ENCODE peak calls at places on chromosomes 12 and 14, in five cellular contexts. F, P, O, A and W are unnamed samples.

GRCh38 chr12:22333751-22334695 is 484 bp downstream of the ST8SIA1 start:
- DNase-seq in F (no peak), A (no peak), O (peak; percentile 65), P (peak; percentile 54), W (no peak)

GRCh38 chr14:54629183-54629582 is 62.3 kb downstream of the SAMD4A start:
- DNase-seq in P (no peak), A (no peak), F (no peak), O (no peak), W (no peak)

GRCh38 chr14:75709207-75709812 is 48.3 kb downstream of the TTLL5 start:
- DNase-seq in A (peak; percentile 71), P (peak; percentile 67), F (peak; percentile 79), O (peak; percentile 61), W (peak; percentile 90)

GRCh38 chr12:11877869-11878780 is 192.6 kb upstream of the BCL2L14 start:
- DNase-seq in P (no peak), F (peak; percentile 84), O (peak; percentile 45), A (no peak), W (peak; percentile 87)

GRCh38 chr14:51576112-51576420 is 75.6 kb upstream of the FRMD6 start:
- DNase-seq in F (no peak), A (no peak), P (peak; percentile 49), O (no peak), W (peak; percentile 68)

GRCh38 chr14:58078068-58078467 is 73.9 kb downstream of the ARMH4 start:
- DNase-seq in P (no peak), A (no peak), F (no peak), O (no peak), W (peak; percentile 79)

GRCh38 chr14:105010106-105010505 is 10.8 kb downstream of the CDCA4 start:
- DNase-seq in P (no peak), F (no peak), A (no peak), O (no peak), W (no peak)

GRCh38 chr14:99393059-99393655 is 87.5 kb downstream of the SETD3 start:
- DNase-seq in P (peak; percentile 73), O (no peak), F (peak; percentile 13), A (no peak), W (peak; percentile 32)

GRCh38 chr14:68554231-68554630 is 238.6 kb downstream of the ZFP36L1 start:
- DNase-seq in F (no peak), O (no peak), A (no peak), P (peak; percentile 8), W (no peak)

GRCh38 chr12:123398177-123398916 is 14.4 kb downstream of the KMT5A start:
- DNase-seq in P (no peak), O (peak; percentile 74), A (peak; percentile 32), F (peak; percentile 87), W (peak; percentile 91)

GRCh38 chr14:62117718-62118164 is 355.5 kb downstream of the SNAPC1 start:
- DNase-seq in A (no peak), O (no peak), F (no peak), P (no peak), W (peak; percentile 4)

GRCh38 chr12:54657048-54657696 is 9.0 kb upstream of the DCD start:
- DNase-seq in P (no peak), O (no peak), A (no peak), F (no peak), W (no peak)

GRCh38 chr12:54653025-54653424 is 4.9 kb upstream of the DCD start:
- DNase-seq in F (no peak), O (no peak), A (no peak), P (no peak), W (no peak)

GRCh38 chr12:54650884-54651283 is 2.7 kb upstream of the DCD start:
- DNase-seq in A (no peak), P (no peak), O (no peak), F (no peak), W (no peak)

GRCh38 chr12:54658306-54659264 is 10.4 kb upstream of the DCD start:
- DNase-seq in A (no peak), P (peak; percentile 92), F (peak; percentile 26), O (no peak), W (peak; percentile 56)

DNA sequence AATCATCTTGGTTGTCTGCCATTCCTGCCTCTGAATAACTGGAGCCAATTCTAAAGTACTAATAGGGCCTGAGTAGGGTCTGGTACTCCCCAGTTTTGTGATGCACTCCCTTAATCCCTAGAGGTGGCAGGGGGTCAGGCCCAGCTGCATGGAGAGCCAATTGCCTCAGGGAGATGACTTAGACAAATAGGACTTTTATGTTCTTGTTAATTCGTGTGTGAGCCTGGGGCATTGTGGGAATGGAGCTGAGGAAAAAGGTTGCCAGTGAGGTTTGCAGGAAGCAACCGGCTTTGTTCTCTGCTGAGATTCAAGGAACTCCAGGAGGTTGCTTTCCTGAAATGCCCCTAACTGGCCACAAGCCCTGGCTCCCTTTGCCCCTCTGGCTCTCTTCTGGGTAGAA is 6.8 kb upstream of the DCD start:
- DNase-seq in F (no peak), A (no peak), O (no peak), P (no peak), W (no peak)
- H3K27me3 ChIP-seq in F (no peaks in the 10 kb centered on the region), A (no peaks in the 10 kb centered on the region), O (no peaks in the 10 kb centered on the region), P (no peaks in the 10 kb centered on the region), W (peaks cover 45% of the 10 kb centered on the region)

GRCh38 chr12:124498870-124499753 is 68.3 kb downstream of the NCOR2 start:
- DNase-seq in A (no peak), O (peak; percentile 66), F (peak; percentile 37), P (no peak), W (peak; percentile 53)
- H3K27ac ChIP-seq in A (peak overlapping the region; percentile 46), O (no peak overlapping the region), F (peak overlapping the region; percentile 10), P (no peak overlapping the region), W (peak overlapping the region; percentile 98)

GRCh38 chr12:1527789-1528188 is 66.6 kb downstream of the FBXL14 start:
- DNase-seq in A (no peak), O (no peak), P (no peak), F (no peak), W (peak; percentile 98)
- H3K27me3 ChIP-seq in A (peaks cover 2% of the 10 kb centered on the region), O (peaks cover 4% of the 10 kb centered on the region), P (peaks cover 29% of the 10 kb centered on the region), F (peaks cover 49% of the 10 kb centered on the region), W (no peaks in the 10 kb centered on the region)

GRCh38 chr14:103719766-103720165 is 4.2 kb downstream of the ZFYVE21 start:
- DNase-seq in P (no peak), A (no peak), O (no peak), F (no peak), W (no peak)

GRCh38 chr14:103718572-103718971 is 3.0 kb downstream of the ZFYVE21 start:
- DNase-seq in P (no peak), O (no peak), A (no peak), F (no peak), W (peak; percentile 62)

GRCh38 chr14:103723176-103724081 is 7.8 kb downstream of the ZFYVE21 start:
- DNase-seq in F (no peak), P (no peak), O (no peak), A (no peak), W (peak; percentile 49)

GRCh38 chr14:103724116-103724515 is 8.5 kb downstream of the ZFYVE21 start:
- DNase-seq in F (peak; percentile 21), O (peak; percentile 82), P (no peak), A (peak; percentile 60), W (peak; percentile 74)

GRCh38 chr14:103721334-103722120 is 5.9 kb downstream of the ZFYVE21 start:
- DNase-seq in P (no peak), F (no peak), O (no peak), A (no peak), W (peak; percentile 84)
- H3K27ac ChIP-seq in P (no peak overlapping the region), F (no peak overlapping the region), O (no peak overlapping the region), A (no peak overlapping the region), W (peak overlapping the region; percentile 56)

DNA sequence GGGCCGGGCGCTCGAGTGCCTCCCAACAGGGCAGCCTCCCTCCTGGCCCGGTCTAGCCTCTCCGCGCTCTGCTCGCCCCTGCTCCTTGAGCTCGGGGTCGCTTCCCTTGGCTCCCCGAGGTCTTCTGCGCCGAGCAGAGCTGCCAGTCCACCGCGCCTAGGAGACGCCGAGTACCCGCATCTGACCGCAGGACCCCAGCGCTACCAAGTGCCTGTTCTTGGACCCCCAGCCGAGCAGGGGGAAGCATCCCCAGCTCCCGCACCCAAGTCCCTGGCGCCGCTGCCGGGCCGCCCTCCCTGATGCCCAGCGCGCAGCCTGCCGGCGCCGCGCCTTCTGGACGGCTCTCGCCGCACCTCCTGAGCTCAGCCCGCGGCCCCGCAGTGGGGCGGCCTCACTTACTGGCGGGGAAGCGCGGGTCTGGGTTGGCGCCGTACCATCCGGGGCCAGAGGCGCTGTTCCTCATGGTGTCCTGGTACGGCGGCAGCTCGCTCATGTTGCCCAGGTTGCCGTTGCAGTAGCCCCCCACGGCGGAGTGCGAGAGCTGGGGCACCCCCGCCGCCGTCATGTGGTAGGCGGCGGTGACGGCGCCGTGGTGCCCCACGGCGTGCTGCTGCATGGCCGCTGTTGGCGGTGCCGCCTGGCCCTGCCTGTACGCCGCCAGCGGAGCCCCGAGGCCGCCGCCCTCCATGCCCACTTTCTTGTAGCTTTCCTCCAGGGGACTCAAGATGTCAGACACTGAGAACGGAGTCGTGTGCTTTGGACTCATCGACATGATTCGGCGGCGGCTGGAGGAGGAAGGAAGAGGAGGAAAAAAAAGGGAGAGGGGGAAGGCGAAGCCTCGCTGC is 1.2 kb downstream of the NKX2-1 start:
- DNase-seq in A (no peak), F (no peak), P (no peak), O (no peak), W (no peak)
- H3K27me3 ChIP-seq in A (no peaks in the 10 kb centered on the region), F (peaks cover 90% of the 10 kb centered on the region), P (peaks cover 92% of the 10 kb centered on the region), O (peaks cover 67% of the 10 kb centered on the region), W (peaks cover 88% of the 10 kb centered on the region)

GRCh38 chr12:112838731-112839130 is 47.2 kb downstream of the RPH3A start:
- DNase-seq in O (no peak), P (no peak), F (no peak), A (no peak), W (no peak)
- H3K27ac ChIP-seq in O (no peak overlapping the region), P (no peak overlapping the region), F (peak overlapping the region; percentile 94), A (no peak overlapping the region), W (no peak overlapping the region)

GRCh38 chr14:69880851-69881250 is 1.6 kb downstream of the SMOC1 start:
- DNase-seq in F (no peak), A (no peak), O (no peak), P (no peak), W (no peak)

GRCh38 chr14:69879175-69880047 is at the start of gene SMOC1:
- DNase-seq in A (no peak), P (peak; percentile 87), O (no peak), F (peak; percentile 57), W (peak; percentile 48)

GRCh38 chr14:69882915-69883314 is 3.7 kb downstream of the SMOC1 start:
- DNase-seq in A (no peak), F (no peak), O (no peak), P (no peak), W (no peak)

GRCh38 chr14:69880051-69880487 is 853 bp downstream of the SMOC1 start:
- DNase-seq in P (no peak), A (no peak), F (no peak), O (no peak), W (peak; percentile 27)

GRCh38 chr14:69882086-69882864 is 3.1 kb downstream of the SMOC1 start:
- DNase-seq in A (no peak), P (no peak), O (no peak), F (no peak), W (peak; percentile 15)
- H3K27me3 ChIP-seq in A (no peaks in the 10 kb centered on the region), P (peaks cover 9% of the 10 kb centered on the region), O (peaks cover 5% of the 10 kb centered on the region), F (peaks cover 34% of the 10 kb centered on the region), W (peaks cover 29% of the 10 kb centered on the region)

GRCh38 chr14:79587194-79587593 is 624.1 kb downstream of the DIO2 start:
- DNase-seq in A (no peak), P (no peak), O (no peak), F (peak; percentile 50), W (no peak)
- H3K27ac ChIP-seq in A (no peak overlapping the region), P (no peak overlapping the region), O (no peak overlapping the region), F (no peak overlapping the region), W (no peak overlapping the region)